ENCODE peak calls at places on chromosome 10, in five cellular contexts. U, J, V, K and Z are unnamed samples.

GRCh38 chr10:84755311-84755710 is 426.9 kb downstream of the CCSER2 start:
- DNase-seq in U (no peak), K (no peak), V (no peak), J (peak; percentile 71), Z (no peak)

GRCh38 chr10:108465871-108466641 is 1301.5 kb upstream of the SORCS1 start:
- DNase-seq in K (no peak), J (peak; percentile 65), U (peak; percentile 11), V (no peak), Z (peak; percentile 89)

GRCh38 chr10:26755443-26755903 is 58.0 kb downstream of the PDSS1 start:
- DNase-seq in J (peak; percentile 7), V (peak; percentile 65), U (peak; percentile 52), K (no peak), Z (no peak)

GRCh38 chr10:132439025-132439388 is 42.0 kb downstream of the PWWP2B start:
- DNase-seq in U (no peak), J (no peak), V (no peak), K (no peak), Z (no peak)

GRCh38 chr10:45514283-45515270 is 140.6 kb downstream of the ALOX5 start:
- DNase-seq in U (peak; percentile 31), J (no peak), K (no peak), V (peak; percentile 43), Z (no peak)

GRCh38 chr10:78470267-78471103 is 436.8 kb downstream of the RPS24 start:
- DNase-seq in J (no peak), V (peak; percentile 18), K (no peak), U (peak; percentile 20), Z (no peak)

GRCh38 chr10:62166331-62167154 is 102.1 kb downstream of the RTKN2 start:
- DNase-seq in U (no peak), V (peak; percentile 65), K (no peak), J (no peak), Z (peak; percentile 56)

GRCh38 chr10:76382381-76382851 is 951.0 kb downstream of the LRMDA start:
- DNase-seq in V (peak; percentile 49), U (peak; percentile 94), J (no peak), K (no peak), Z (no peak)

GRCh38 chr10:92242910-92243671 is 47.8 kb downstream of the CPEB3 start:
- DNase-seq in U (peak; percentile 58), J (peak; percentile 76), V (peak; percentile 64), K (no peak), Z (peak; percentile 57)

GRCh38 chr10:49353895-49354566 is 41.9 kb downstream of the DRGX start:
- DNase-seq in V (no peak), J (no peak), U (no peak), K (no peak), Z (no peak)

GRCh38 chr10:63798599-63799498 is 277.6 kb downstream of the REEP3 start:
- DNase-seq in V (peak; percentile 78), K (no peak), J (no peak), U (peak; percentile 99), Z (peak; percentile 81)

GRCh38 chr10:52252322-52252721 is 61.8 kb upstream of the DKK1 start:
- DNase-seq in K (no peak), U (no peak), J (no peak), V (no peak), Z (no peak)

GRCh38 chr10:75887369-75887768 is 455.9 kb downstream of the LRMDA start:
- DNase-seq in V (no peak), U (no peak), J (no peak), K (no peak), Z (no peak)

GRCh38 chr10:110399163-110400094 is 94.7 kb upstream of the SMNDC1 start:
- DNase-seq in K (peak; percentile 90), J (no peak), V (peak; percentile 99), U (peak; percentile 99), Z (no peak)
- H3K27ac ChIP-seq in K (peak overlapping the region; percentile 99), J (no peak overlapping the region), V (peak overlapping the region; percentile 70), U (peak overlapping the region; percentile 93), Z (no peak overlapping the region)

GRCh38 chr10:69335613-69336012 is 57.3 kb downstream of the HK1 start:
- DNase-seq in V (no peak), U (no peak), K (no peak), J (no peak), Z (no peak)

GRCh38 chr10:69338133-69338456 is 59.8 kb downstream of the HK1 start:
- DNase-seq in V (no peak), U (no peak), J (no peak), K (no peak), Z (no peak)

GRCh38 chr10:69336952-69337311 is 58.6 kb downstream of the HK1 start:
- DNase-seq in K (no peak), J (no peak), U (no peak), V (no peak), Z (no peak)

GRCh38 chr10:69338547-69339450 is 60.5 kb downstream of the HK1 start:
- DNase-seq in K (no peak), U (no peak), V (no peak), J (no peak), Z (no peak)

DNA sequence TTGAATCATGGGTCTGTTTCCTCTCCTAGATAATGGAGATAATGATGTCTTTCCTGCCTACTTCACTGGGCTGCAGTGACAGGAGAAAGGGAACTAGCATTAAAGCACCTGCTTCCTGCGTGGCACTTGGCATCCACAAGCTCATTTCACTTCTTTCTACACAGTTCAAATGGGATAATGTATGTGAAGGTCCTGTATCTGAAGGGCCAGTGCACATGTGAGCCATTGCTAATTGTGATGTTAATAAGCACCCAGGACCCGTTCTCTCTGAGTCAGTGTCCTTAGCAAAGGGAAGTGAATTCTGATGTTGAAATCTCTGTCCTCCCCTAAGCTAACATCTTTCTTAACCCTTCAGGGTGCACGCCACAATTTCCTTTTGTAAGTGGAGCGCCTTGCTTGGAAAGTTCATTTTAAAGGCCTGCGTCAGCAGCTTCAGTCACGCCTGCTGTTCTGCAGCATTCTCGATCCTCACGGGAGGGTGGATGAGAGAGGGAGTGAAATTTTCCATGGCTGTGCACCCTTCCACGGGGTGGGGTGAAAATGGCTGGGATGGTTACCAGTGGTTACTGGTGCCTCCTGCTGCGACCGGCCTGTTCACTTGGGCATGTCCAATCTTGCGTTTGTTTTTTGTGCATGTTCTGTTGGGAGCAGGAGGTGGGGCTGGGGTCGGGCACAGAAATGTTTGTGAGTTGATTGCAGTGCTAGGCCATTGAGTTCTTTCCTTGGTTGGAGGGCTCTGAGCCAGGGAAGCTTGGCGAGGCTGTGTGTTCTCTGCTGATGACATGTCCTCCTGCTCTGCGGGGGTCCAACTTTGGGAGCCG is 59.2 kb downstream of the HK1 start:
- DNase-seq in J (no peak), V (peak; percentile 86), U (peak; percentile 90), K (no peak), Z (no peak)
- H3K4me3 ChIP-seq in J (no peak overlapping the region), V (no peak overlapping the region), U (peak overlapping the region; percentile 3), K (no peak overlapping the region), Z (no peak overlapping the region)

GRCh38 chr10:114303556-114303955 is 64.5 kb downstream of the VWA2 start:
- DNase-seq in U (no peak), K (no peak), J (no peak), V (no peak), Z (no peak)

GRCh38 chr10:114305521-114305925 is 66.5 kb downstream of the VWA2 start:
- DNase-seq in V (no peak), J (no peak), K (no peak), U (no peak), Z (no peak)

GRCh38 chr10:114304017-114304565 is 65.0 kb downstream of the VWA2 start:
- DNase-seq in J (peak; percentile 91), K (peak; percentile 79), V (peak; percentile 88), U (peak; percentile 94), Z (peak; percentile 87)

GRCh38 chr10:114306116-114306973 is 67.3 kb downstream of the VWA2 start:
- DNase-seq in K (peak; percentile 88), V (peak; percentile 94), J (no peak), U (peak; percentile 99), Z (no peak)

DNA sequence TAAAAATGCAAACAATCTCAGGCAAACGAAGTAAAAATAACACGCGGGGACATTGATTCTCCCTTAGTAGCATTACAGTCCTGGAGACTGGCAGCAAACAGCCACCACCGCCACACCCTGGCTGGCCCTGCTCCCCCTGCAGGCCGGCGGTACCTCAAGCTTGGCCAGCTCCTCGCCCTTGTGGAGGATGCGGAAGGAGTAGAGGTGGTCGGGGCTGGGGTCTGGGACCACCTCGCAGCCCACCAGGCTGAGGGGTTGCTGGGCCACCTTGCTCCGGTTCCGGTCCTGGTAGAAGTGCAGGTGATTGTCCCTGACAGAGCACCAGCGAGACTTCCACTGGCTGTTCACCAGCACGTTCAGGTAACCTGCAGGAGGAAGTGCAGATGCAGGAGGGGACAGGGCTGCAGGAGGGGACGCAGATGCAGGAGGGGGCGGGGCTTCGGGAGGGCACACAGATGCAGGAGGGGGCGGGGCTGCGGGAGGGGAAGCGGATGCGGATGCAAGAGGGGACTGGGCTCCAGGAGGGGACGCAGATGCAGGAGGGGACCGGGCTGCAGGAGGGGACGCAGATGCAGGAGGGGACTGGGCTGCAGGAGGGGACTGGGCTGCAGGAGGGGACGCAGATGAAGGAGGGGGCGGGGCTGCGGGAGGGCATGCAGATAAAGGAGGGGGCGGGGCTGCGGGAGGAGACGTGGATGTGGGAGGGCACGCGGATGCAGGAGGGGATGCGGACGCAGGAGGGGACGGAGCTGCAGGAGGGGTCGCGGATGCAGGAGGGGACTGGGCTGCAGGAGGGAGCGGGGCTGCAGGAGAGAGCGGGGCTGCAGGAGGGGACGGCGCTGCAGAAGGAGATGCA is 65.7 kb downstream of the VWA2 start:
- DNase-seq in J (peak; percentile 96), U (no peak), V (no peak), K (no peak), Z (peak; percentile 65)
- H3K27ac ChIP-seq in J (no peak overlapping the region), U (peak overlapping the region; percentile 32), V (peak overlapping the region; percentile 6), K (peak overlapping the region; percentile 78), Z (peak overlapping the region; percentile 43)

DNA sequence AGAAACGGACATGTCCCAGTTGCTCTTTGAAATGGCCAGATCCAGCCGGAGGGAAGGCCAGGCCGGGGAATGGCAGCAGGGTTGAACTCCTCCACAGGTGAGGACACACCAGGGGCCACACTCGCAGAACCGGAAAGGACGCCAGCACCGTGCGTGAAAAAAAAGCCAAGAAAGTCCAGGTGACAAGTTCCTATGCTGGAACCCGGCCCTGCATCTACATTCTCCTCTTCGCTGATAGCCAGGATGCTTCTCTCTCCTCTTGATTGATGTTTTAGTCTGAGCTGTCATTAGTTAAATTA is 64.6 kb downstream of the EBF3 start:
- DNase-seq in V (no peak), U (no peak), K (no peak), J (no peak), Z (no peak)
- H3K4me3 ChIP-seq in V (no peak overlapping the region), U (no peak overlapping the region), K (no peak overlapping the region), J (no peak overlapping the region), Z (no peak overlapping the region)

GRCh38 chr10:5944389-5945202 is 32.7 kb downstream of the IL15RA start:
- DNase-seq in J (no peak), U (peak; percentile 100), V (peak; percentile 100), K (peak; percentile 34), Z (peak; percentile 84)
- H3K27ac ChIP-seq in J (no peak overlapping the region), U (peak overlapping the region; percentile 100), V (peak overlapping the region; percentile 99), K (peak overlapping the region; percentile 5), Z (peak overlapping the region; percentile 98)

GRCh38 chr10:124648738-124649137 is 95.4 kb downstream of the FAM53B start:
- DNase-seq in J (no peak), V (peak; percentile 95), U (peak; percentile 82), K (no peak), Z (no peak)
- H3K4me3 ChIP-seq in J (no peak overlapping the region), V (no peak overlapping the region), U (no peak overlapping the region), K (no peak overlapping the region), Z (no peak overlapping the region)

GRCh38 chr10:8602821-8603220 is 548.3 kb downstream of the GATA3 start:
- DNase-seq in K (no peak), V (no peak), J (no peak), U (no peak), Z (no peak)
- H3K27ac ChIP-seq in K (no peak overlapping the region), V (no peak overlapping the region), J (no peak overlapping the region), U (no peak overlapping the region), Z (no peak overlapping the region)

GRCh38 chr10:89535185-89536012 is at the start of gene SLC16A12:
- DNase-seq in K (no peak), U (no peak), V (no peak), J (peak; percentile 87), Z (peak; percentile 80)
- H3K4me3 ChIP-seq in K (peak within 1 kb of the TSS; percentile 40), U (peak within 1 kb of the TSS; percentile 57), V (peak within 1 kb of the TSS; percentile 51), J (peak within 1 kb of the TSS; percentile 61), Z (peak within 1 kb of the TSS; percentile 10)

GRCh38 chr10:7819126-7819470 is 793 bp downstream of the TAF3 start:
- DNase-seq in J (peak; percentile 82), U (peak; percentile 25), V (peak; percentile 45), K (peak; percentile 38), Z (no peak)
- H3K27ac ChIP-seq in J (no peak overlapping the region), U (peak overlapping the region; percentile 79), V (no peak overlapping the region), K (peak overlapping the region; percentile 93), Z (no peak overlapping the region)